ENCODE peak calls at places on chromosome 16, in nine cellular contexts. S is psoas muscle; B is ascending aorta; K is AG09319; O is CD4-positive, alpha-beta T cell; F is GM23248; V is kidney tubule cell; N is neural progenitor cell; Y is central memory CD8-positive, alpha-beta T cell. P is an unnamed sample.

GRCh38 chr16:83581082-83581481 is 226.7 kb upstream of the HSBP1 start:
- DNase-seq in K (no peak), Y (no peak), O (no peak), V (peak), S (no peak), N (no peak), F (peak), B (no peak), P (no peak)

GRCh38 chr16:49477250-49477895 is 103.8 kb downstream of the C16orf78 start:
- DNase-seq in Y (no peak), V (no peak), N (no peak), K (no peak), S (no peak), F (no peak), B (no peak), O (no peak), P (no peak)

GRCh38 chr16:73034374-73034773 is 13.6 kb downstream of the ZFHX3 start:
- DNase-seq in B (no peak), S (no peak), F (no peak), N (no peak), V (no peak), O (no peak), Y (no peak), K (no peak), P (no peak)

GRCh38 chr16:69613283-69614154 is 47.8 kb downstream of the NFAT5 start:
- DNase-seq in N (no peak), O (no peak), B (no peak), F (peak), Y (no peak), K (no peak), S (no peak), V (peak), P (no peak)

GRCh38 chr16:88649924-88650748 is 717 bp downstream of the CYBA start:
- DNase-seq in K (no peak), V (peak), N (peak), O (no peak), Y (peak), B (no peak), F (peak), S (no peak), P (peak)

GRCh38 chr16:1706386-1707192 is 594 bp downstream of the MAPK8IP3 start:
- DNase-seq in N (peak), O (peak), F (peak), K (no peak), S (no peak), Y (peak), V (no peak), B (no peak), P (no peak)

GRCh38 chr16:67017451-67017750 is 11.5 kb upstream of the CBFB start:
- DNase-seq in N (no peak), B (peak), V (no peak), O (no peak), S (no peak), Y (no peak), F (no peak), K (no peak), P (no peak)

GRCh38 chr16:85557976-85558589 is 55.0 kb upstream of the GSE1 start:
- DNase-seq in Y (no peak), B (no peak), K (no peak), F (no peak), N (no peak), V (peak), O (no peak), S (no peak), P (no peak)

GRCh38 chr16:4679854-4680636 is 13.3 kb upstream of the NUDT16L1 start:
- DNase-seq in F (peak), N (no peak), Y (no peak), V (peak), K (no peak), B (no peak), S (peak), O (no peak), P (no peak)

GRCh38 chr16:62190426-62190825 is 154.2 kb upstream of the CDH8 start:
- DNase-seq in O (no peak), F (peak), Y (no peak), B (no peak), V (peak), S (no peak), K (no peak), N (peak), P (no peak)

GRCh38 chr16:1667916-1668315 is 10.2 kb upstream of the JPT2 start:
- DNase-seq in S (no peak), V (no peak), N (no peak), F (no peak), B (no peak), O (no peak), K (no peak), Y (no peak), P (no peak)

GRCh38 chr16:9630985-9631384 is 539.5 kb downstream of the HAPSTR1 start:
- DNase-seq in S (no peak), F (no peak), V (no peak), K (no peak), Y (no peak), B (no peak), N (no peak), O (no peak), P (no peak)

GRCh38 chr16:86732621-86733297 is 154.4 kb downstream of the FOXL1 start:
- DNase-seq in F (peak), O (no peak), N (peak), V (no peak), Y (no peak), S (peak), B (no peak), K (no peak), P (no peak)

GRCh38 chr16:57386381-57386951 is 14.2 kb downstream of the CX3CL1 start:
- DNase-seq in V (no peak), F (peak), O (no peak), K (no peak), N (no peak), Y (no peak), B (no peak), S (no peak), P (no peak)

GRCh38 chr16:290015-290680 is 7.2 kb downstream of the PDIA2 start:
- DNase-seq in Y (no peak), B (no peak), K (no peak), O (no peak), F (no peak), N (no peak), S (no peak), V (no peak), P (no peak)

GRCh38 chr16:566475-567361 is at the start of gene NHLRC4:
- DNase-seq in O (peak), B (peak), V (peak), S (peak), F (peak), Y (no peak), N (peak), K (no peak), P (no peak)

GRCh38 chr16:86602521-86602920 is 24.2 kb downstream of the FOXL1 start:
- DNase-seq in N (no peak), F (no peak), B (peak), V (no peak), O (no peak), K (no peak), S (no peak), Y (no peak), P (no peak)

GRCh38 chr16:72626623-72627022 is 421.3 kb downstream of the ZFHX3 start:
- DNase-seq in N (no peak), Y (no peak), O (no peak), F (no peak), K (no peak), B (no peak), S (no peak), V (no peak), P (no peak)

GRCh38 chr16:30376508-30376907 is 1.9 kb downstream of the MYL11 start:
- DNase-seq in K (no peak), O (no peak), S (no peak), F (no peak), V (no peak), Y (no peak), N (no peak), B (no peak), P (no peak)

GRCh38 chr16:50692999-50693781 is at the start of gene NOD2:
- DNase-seq in F (peak), K (no peak), N (peak), B (no peak), O (no peak), S (no peak), Y (no peak), V (no peak), P (no peak)

GRCh38 chr16:22264786-22265185 is 32.4 kb upstream of the POLR3E start:
- DNase-seq in S (no peak), O (no peak), B (no peak), N (peak), K (no peak), F (no peak), Y (no peak), V (no peak), P (no peak)

GRCh38 chr16:546909-547770 is 13.1 kb upstream of the PRR35 start:
- DNase-seq in N (peak), B (no peak), F (peak), Y (no peak), S (peak), V (peak), K (no peak), O (peak), P (no peak)

GRCh38 chr16:35823342-35823741 is 2363.9 kb downstream of the TP53TG3F start:
- DNase-seq in S (no peak), N (no peak), Y (no peak), F (no peak), O (no peak), K (no peak), V (no peak), B (no peak), P (no peak)

GRCh38 chr16:31214705-31215286 is 877 bp downstream of the TRIM72 start:
- DNase-seq in O (no peak), V (no peak), F (peak), N (peak), Y (no peak), B (no peak), K (no peak), S (peak), P (no peak)